ENCODE peak calls at places on chromosomes 16 and 17, in ten cellular contexts. O is kidney tubule cell; I is central memory CD4-positive, alpha-beta T cell; S is cardiac muscle cell; Q is nephron progenitor cell; W is effector memory CD4-positive, alpha-beta T cell; L is mammary epithelial cell; E is stromal cell of bone marrow; C is OCI-M1; M is left cardiac atrium. D is an unnamed sample.
A peak's percentile ranks its signal among the peaks of the same experiment; 100 is the strongest.

GRCh38 chr17:57459286-57459915 is 203.1 kb downstream of the MSI2 start:
- DNase-seq in C (peak; percentile 68), S (no peak), Q (no peak), I (no peak), W (no peak), E (no peak), M (no peak), O (peak; percentile 93), L (peak; percentile 68), D (peak; percentile 35)

GRCh38 chr16:72926671-72927070 is 121.3 kb downstream of the ZFHX3 start:
- DNase-seq in L (no peak), Q (no peak), C (no peak), M (no peak), E (no peak), O (no peak), I (no peak), W (no peak), S (no peak), D (no peak)

GRCh38 chr17:39178516-39178915 is 12.6 kb upstream of the ARL5C start:
- DNase-seq in C (no peak), M (no peak), W (no peak), S (no peak), Q (no peak), E (no peak), I (no peak), O (no peak), L (peak; percentile 67), D (no peak)

GRCh38 chr16:84699712-84700517 is at the start of gene USP10:
- DNase-seq in E (peak; percentile 51), L (peak; percentile 66), Q (peak; percentile 90), I (peak; percentile 86), O (peak; percentile 91), C (peak; percentile 86), M (peak; percentile 80), S (peak; percentile 92), W (peak; percentile 73), D (peak; percentile 78)

GRCh38 chr17:50213026-50214015 is 11.9 kb upstream of the COL1A1 start:
- DNase-seq in O (peak; percentile 6), L (no peak), W (no peak), C (no peak), M (no peak), I (peak; percentile 34), S (peak; percentile 61), Q (no peak), E (no peak), D (no peak)

GRCh38 chr16:81136331-81137011 is 40.3 kb upstream of the GCSH start:
- DNase-seq in I (no peak), Q (no peak), E (no peak), L (no peak), S (no peak), O (no peak), M (no peak), W (no peak), C (no peak), D (no peak)

GRCh38 chr16:68754117-68754792 is 17.2 kb downstream of the CDH1 start:
- DNase-seq in S (no peak), O (peak; percentile 95), L (peak; percentile 62), M (no peak), E (no peak), I (no peak), C (no peak), W (no peak), Q (no peak), D (peak; percentile 65)

GRCh38 chr17:27766438-27766837 is 33.9 kb downstream of the NOS2 start:
- DNase-seq in O (no peak), I (no peak), M (no peak), Q (no peak), C (no peak), L (no peak), S (no peak), W (no peak), E (no peak), D (no peak)

GRCh38 chr17:78818932-78819331 is 21.7 kb downstream of the USP36 start:
- DNase-seq in C (no peak), E (no peak), Q (no peak), M (no peak), W (peak; percentile 44), S (no peak), O (no peak), I (peak; percentile 84), L (no peak), D (no peak)

GRCh38 chr16:87198328-87198731 is 118.9 kb downstream of the C16orf95 start:
- DNase-seq in Q (no peak), C (no peak), L (no peak), M (no peak), E (no peak), W (no peak), S (no peak), I (no peak), O (no peak), D (no peak)

GRCh38 chr16:58460219-58460610 is 39.7 kb upstream of the NDRG4 start:
- DNase-seq in I (no peak), Q (no peak), W (no peak), O (peak; percentile 76), C (no peak), E (no peak), L (no peak), S (no peak), M (no peak), D (no peak)

GRCh38 chr17:66839616-66840015 is 4.7 kb downstream of the CACNG5 start:
- DNase-seq in S (no peak), E (no peak), W (no peak), M (no peak), C (no peak), L (no peak), I (no peak), O (no peak), Q (no peak), D (no peak)

GRCh38 chr16:83689385-83689831 is 118.4 kb upstream of the HSBP1 start:
- DNase-seq in I (no peak), C (peak; percentile 81), M (no peak), L (peak; percentile 91), E (peak; percentile 89), O (peak; percentile 98), W (no peak), S (peak; percentile 10), Q (no peak), D (peak; percentile 98)

GRCh38 chr17:6471531-6472465 is 27.5 kb downstream of the PIMREG start:
- DNase-seq in S (no peak), M (no peak), E (peak; percentile 48), Q (no peak), W (no peak), C (no peak), L (peak; percentile 72), I (no peak), O (peak; percentile 31), D (peak; percentile 20)

GRCh38 chr17:81601525-81602120 is 35.3 kb downstream of the NPLOC4 start:
- DNase-seq in I (peak; percentile 51), E (peak; percentile 62), S (peak; percentile 71), M (no peak), Q (peak; percentile 42), O (peak; percentile 76), C (peak; percentile 70), L (peak; percentile 36), W (peak; percentile 4), D (peak; percentile 56)

GRCh38 chr17:48016112-48016511 is 21.5 kb downstream of the COPZ2 start:
- DNase-seq in I (no peak), C (no peak), S (no peak), M (no peak), W (no peak), E (no peak), L (no peak), O (no peak), Q (no peak), D (peak; percentile 32)

GRCh38 chr17:43530303-43531081 is 15.6 kb downstream of the ETV4 start:
- DNase-seq in M (peak; percentile 87), S (peak; percentile 99), O (peak; percentile 72), L (peak; percentile 20), I (no peak), Q (peak; percentile 97), W (no peak), C (no peak), E (peak; percentile 40), D (peak; percentile 85)

GRCh38 chr17:60573139-60573975 is 26.6 kb upstream of the PPM1D start:
- DNase-seq in C (no peak), S (peak; percentile 13), W (no peak), L (no peak), M (peak; percentile 24), I (no peak), O (peak; percentile 92), Q (no peak), E (no peak), D (peak; percentile 61)

GRCh38 chr16:1793578-1794220 is at the start of gene IGFALS:
- DNase-seq in O (no peak), S (no peak), I (no peak), M (peak; percentile 12), E (no peak), C (no peak), W (no peak), L (no peak), Q (no peak), D (no peak)

GRCh38 chr17:3926860-3927627 is 10.8 kb upstream of the P2RX1 start:
- DNase-seq in M (no peak), L (no peak), W (no peak), Q (no peak), S (peak; percentile 40), I (no peak), E (no peak), C (no peak), O (peak; percentile 14), D (no peak)